ENCODE peak calls at places on chromosome 21, in ten cellular contexts. O is frontal cortex, E is activated T-cell treated with anti-CD3 and anti-CD28 coated beads for 24 hours, W is amniotic stem cell, N is AG04449, G is astrocyte of the spinal cord, H is GM23248, R is cerebellum, M is DMS 273 treated with DMSO at 0.1 percent for 48 hours, X is midbrain. B is an unnamed sample.

GRCh38 chr21:35168702-35169101 is 119.6 kb upstream of the RUNX1 start:
- DNase-seq in M (no peak), H (no peak), N (no peak), O (no peak), G (no peak), E (no peak), W (no peak), R (no peak), X (no peak), B (no peak)

GRCh38 chr21:42199488-42200463 is 19.2 kb upstream of the ABCG1 start:
- DNase-seq in G (peak), O (no peak), X (no peak), R (no peak), W (no peak), H (peak), M (no peak), E (no peak), N (peak), B (no peak)

GRCh38 chr21:41370840-41371697 is 9.2 kb downstream of the MX2 start:
- DNase-seq in O (no peak), E (no peak), W (no peak), R (no peak), G (no peak), X (no peak), M (no peak), N (no peak), H (peak), B (no peak)

GRCh38 chr21:44418876-44419230 is 36.5 kb upstream of the LRRC3 start:
- DNase-seq in X (no peak), M (no peak), E (no peak), R (no peak), G (no peak), N (no peak), H (no peak), O (no peak), W (no peak), B (no peak)

GRCh38 chr21:44598031-44598430 is 2.4 kb upstream of the KRTAP10-7 start:
- DNase-seq in N (no peak), M (no peak), R (no peak), E (no peak), G (no peak), W (no peak), O (no peak), H (no peak), X (no peak), B (no peak)

GRCh38 chr21:28761709-28762356 is 230.8 kb downstream of the LTN1 start:
- DNase-seq in H (peak), X (no peak), N (no peak), G (peak), W (no peak), O (no peak), M (no peak), E (no peak), R (no peak), B (no peak)

GRCh38 chr21:45938811-45939520 is 42.6 kb upstream of the COL6A1 start:
- DNase-seq in E (no peak), N (no peak), W (no peak), R (no peak), M (no peak), X (no peak), H (no peak), O (no peak), G (no peak), B (no peak)

GRCh38 chr21:34642211-34643075 is 26.4 kb upstream of the CLIC6 start:
- DNase-seq in O (no peak), E (no peak), H (peak), X (no peak), M (no peak), W (no peak), R (no peak), G (peak), N (no peak), B (no peak)

GRCh38 chr21:39373634-39374033 is 24.7 kb upstream of the HMGN1 start:
- DNase-seq in X (no peak), M (no peak), W (no peak), O (no peak), H (peak), E (no peak), N (no peak), G (peak), R (no peak), B (no peak)

GRCh38 chr21:35254006-35254751 is 205.1 kb upstream of the RUNX1 start:
- DNase-seq in N (peak), E (no peak), H (peak), R (no peak), M (no peak), X (no peak), W (no peak), G (peak), O (no peak), B (no peak)

GRCh38 chr21:41141031-41141457 is 26.9 kb upstream of the BACE2 start:
- DNase-seq in R (no peak), M (no peak), G (peak), E (no peak), X (no peak), N (peak), H (peak), O (no peak), W (no peak), B (no peak)

GRCh38 chr21:25895565-25896205 is 160.9 kb downstream of the GABPA start:
- DNase-seq in N (no peak), G (peak), X (peak), W (peak), O (no peak), M (no peak), E (no peak), R (peak), H (peak), B (no peak)

GRCh38 chr21:33441489-33442477 is 38.0 kb downstream of the TMEM50B start:
- DNase-seq in M (no peak), N (peak), R (no peak), H (peak), E (no peak), G (peak), X (no peak), W (peak), O (no peak), B (no peak)

B was measured in D721Med.